ENCODE peak calls at places on chromosomes 2 and 18, in eight cellular contexts. One of them, this sample, is unnamed.

GRCh38 chr2:132645943-132646804 is 23.8 kb downstream of the LYPD1 start:
- DNase-seq in activated CD4-positive, alpha-beta T cell treated with anti-CD3 and anti-CD28 coated beads, Interleukin-2, amount 50 U/mL, for 48 hours: no peak
- DNase-seq in CD4-positive, CD25-positive, alpha-beta regulatory T cell: no peak
- DNase-seq in MG63: no peak
- DNase-seq in activated naive CD4-positive, alpha-beta T cell treated with anti-CD3 and anti-CD28 coated beads, Interleukin-2, amount 50 U/mL, for 16 hours: no peak
- DNase-seq in heart right ventricle: no peak
- DNase-seq in hippocampal formation: no peak
- DNase-seq in skeletal muscle cell: no peak
- DNase-seq in this sample: no peak

GRCh38 chr2:54261537-54261936 is 5.5 kb upstream of the TSPYL6 start:
- DNase-seq in heart right ventricle: no peak
- DNase-seq in activated naive CD4-positive, alpha-beta T cell treated with anti-CD3 and anti-CD28 coated beads, Interleukin-2, amount 50 U/mL, for 16 hours: no peak
- DNase-seq in activated CD4-positive, alpha-beta T cell treated with anti-CD3 and anti-CD28 coated beads, Interleukin-2, amount 50 U/mL, for 48 hours: no peak
- DNase-seq in skeletal muscle cell: no peak
- DNase-seq in hippocampal formation: no peak
- DNase-seq in CD4-positive, CD25-positive, alpha-beta regulatory T cell: no peak
- DNase-seq in MG63: no peak
- DNase-seq in this sample: no peak

GRCh38 chr2:60530660-60531276 is 22.7 kb downstream of the BCL11A start:
- DNase-seq in activated CD4-positive, alpha-beta T cell treated with anti-CD3 and anti-CD28 coated beads, Interleukin-2, amount 50 U/mL, for 48 hours: no peak
- DNase-seq in MG63: no peak
- DNase-seq in heart right ventricle: peak
- DNase-seq in CD4-positive, CD25-positive, alpha-beta regulatory T cell: no peak
- DNase-seq in skeletal muscle cell: no peak
- DNase-seq in activated naive CD4-positive, alpha-beta T cell treated with anti-CD3 and anti-CD28 coated beads, Interleukin-2, amount 50 U/mL, for 16 hours: no peak
- DNase-seq in hippocampal formation: no peak
- DNase-seq in this sample: peak

GRCh38 chr2:9836074-9836473 is 7.2 kb upstream of the TAF1B start:
- DNase-seq in MG63: no peak
- DNase-seq in activated CD4-positive, alpha-beta T cell treated with anti-CD3 and anti-CD28 coated beads, Interleukin-2, amount 50 U/mL, for 48 hours: no peak
- DNase-seq in hippocampal formation: no peak
- DNase-seq in heart right ventricle: no peak
- DNase-seq in activated naive CD4-positive, alpha-beta T cell treated with anti-CD3 and anti-CD28 coated beads, Interleukin-2, amount 50 U/mL, for 16 hours: no peak
- DNase-seq in CD4-positive, CD25-positive, alpha-beta regulatory T cell: no peak
- DNase-seq in skeletal muscle cell: no peak
- DNase-seq in this sample: no peak

GRCh38 chr18:35694803-35695202 is 113.3 kb downstream of the GALNT1 start:
- DNase-seq in hippocampal formation: no peak
- DNase-seq in heart right ventricle: no peak
- DNase-seq in MG63: no peak
- DNase-seq in CD4-positive, CD25-positive, alpha-beta regulatory T cell: no peak
- DNase-seq in activated naive CD4-positive, alpha-beta T cell treated with anti-CD3 and anti-CD28 coated beads, Interleukin-2, amount 50 U/mL, for 16 hours: no peak
- DNase-seq in skeletal muscle cell: no peak
- DNase-seq in activated CD4-positive, alpha-beta T cell treated with anti-CD3 and anti-CD28 coated beads, Interleukin-2, amount 50 U/mL, for 48 hours: no peak
- DNase-seq in this sample: no peak

GRCh38 chr2:86704482-86704971 is 15.6 kb upstream of the RMND5A start:
- DNase-seq in MG63: peak
- DNase-seq in activated naive CD4-positive, alpha-beta T cell treated with anti-CD3 and anti-CD28 coated beads, Interleukin-2, amount 50 U/mL, for 16 hours: no peak
- DNase-seq in CD4-positive, CD25-positive, alpha-beta regulatory T cell: no peak
- DNase-seq in skeletal muscle cell: peak
- DNase-seq in activated CD4-positive, alpha-beta T cell treated with anti-CD3 and anti-CD28 coated beads, Interleukin-2, amount 50 U/mL, for 48 hours: no peak
- DNase-seq in hippocampal formation: no peak
- DNase-seq in heart right ventricle: peak
- DNase-seq in this sample: peak

GRCh38 chr2:19648583-19648982 is 253.2 kb downstream of the TTC32 start:
- DNase-seq in hippocampal formation: no peak
- DNase-seq in MG63: peak
- DNase-seq in activated CD4-positive, alpha-beta T cell treated with anti-CD3 and anti-CD28 coated beads, Interleukin-2, amount 50 U/mL, for 48 hours: no peak
- DNase-seq in skeletal muscle cell: peak
- DNase-seq in CD4-positive, CD25-positive, alpha-beta regulatory T cell: no peak
- DNase-seq in activated naive CD4-positive, alpha-beta T cell treated with anti-CD3 and anti-CD28 coated beads, Interleukin-2, amount 50 U/mL, for 16 hours: no peak
- DNase-seq in heart right ventricle: peak
- DNase-seq in this sample: no peak

GRCh38 chr2:199228887-199229819 is 228.6 kb downstream of the SATB2 start:
- DNase-seq in activated CD4-positive, alpha-beta T cell treated with anti-CD3 and anti-CD28 coated beads, Interleukin-2, amount 50 U/mL, for 48 hours: peak
- DNase-seq in heart right ventricle: no peak
- DNase-seq in activated naive CD4-positive, alpha-beta T cell treated with anti-CD3 and anti-CD28 coated beads, Interleukin-2, amount 50 U/mL, for 16 hours: no peak
- DNase-seq in MG63: peak
- DNase-seq in hippocampal formation: no peak
- DNase-seq in skeletal muscle cell: peak
- DNase-seq in CD4-positive, CD25-positive, alpha-beta regulatory T cell: no peak
- DNase-seq in this sample: peak

GRCh38 chr2:13714466-13714865 is 918.1 kb upstream of the LRATD1 start:
- DNase-seq in activated CD4-positive, alpha-beta T cell treated with anti-CD3 and anti-CD28 coated beads, Interleukin-2, amount 50 U/mL, for 48 hours: no peak
- DNase-seq in CD4-positive, CD25-positive, alpha-beta regulatory T cell: no peak
- DNase-seq in heart right ventricle: no peak
- DNase-seq in skeletal muscle cell: no peak
- DNase-seq in activated naive CD4-positive, alpha-beta T cell treated with anti-CD3 and anti-CD28 coated beads, Interleukin-2, amount 50 U/mL, for 16 hours: no peak
- DNase-seq in MG63: no peak
- DNase-seq in hippocampal formation: no peak
- DNase-seq in this sample: no peak

GRCh38 chr2:105005170-105005569 is 32.7 kb upstream of the MRPS9 start:
- DNase-seq in activated naive CD4-positive, alpha-beta T cell treated with anti-CD3 and anti-CD28 coated beads, Interleukin-2, amount 50 U/mL, for 16 hours: no peak
- DNase-seq in skeletal muscle cell: no peak
- DNase-seq in heart right ventricle: no peak
- DNase-seq in MG63: no peak
- DNase-seq in activated CD4-positive, alpha-beta T cell treated with anti-CD3 and anti-CD28 coated beads, Interleukin-2, amount 50 U/mL, for 48 hours: no peak
- DNase-seq in hippocampal formation: no peak
- DNase-seq in CD4-positive, CD25-positive, alpha-beta regulatory T cell: no peak
- DNase-seq in this sample: no peak

This sample was measured in Caki2.